ENCODE peak calls at places on chromosomes 4 and X, in eight cellular contexts. O is heart left ventricle, U is mammary epithelial cell, B is upper lobe of right lung, J is neural progenitor cell, S is GM12878, R is uterus, F is SK-N-SH. H is an unnamed sample.

GRCh38 chr4:15902741-15903140 is 35.8 kb downstream of the FGFBP1 start:
- DNase-seq in U (no peak), R (no peak), J (no peak), S (no peak), B (no peak), O (no peak), F (no peak), H (no peak)

GRCh38 chr4:52592287-52592686 is 66.8 kb downstream of the USP46 start:
- DNase-seq in U (no peak), B (no peak), O (no peak), J (no peak), R (no peak), S (no peak), F (no peak), H (no peak)

GRCh38 chr4:93730760-93731159 is 97.8 kb upstream of the ATOH1 start:
- DNase-seq in O (no peak), S (no peak), F (no peak), J (no peak), B (no peak), R (no peak), U (no peak), H (no peak)

GRCh38 chrX:110418220-110418856 is 59.7 kb downstream of the RTL9 start:
- DNase-seq in B (peak; percentile 60), F (peak; percentile 22), S (no peak), J (peak; percentile 59), U (no peak), O (no peak), R (peak; percentile 38), H (no peak)

GRCh38 chr4:157217708-157218107 is 2.8 kb upstream of the GRIA2 start:
- DNase-seq in R (no peak), U (no peak), F (peak; percentile 32), S (no peak), B (no peak), O (no peak), J (peak; percentile 35), H (no peak)

GRCh38 chr4:53589511-53589910 is 1.8 kb downstream of the LNX1 start:
- DNase-seq in B (no peak), U (no peak), R (no peak), J (no peak), F (no peak), S (no peak), O (no peak), H (no peak)

GRCh38 chr4:156976147-156976546 is 4.5 kb upstream of the PDGFC start:
- DNase-seq in B (no peak), R (no peak), F (no peak), O (no peak), J (no peak), S (no peak), U (peak; percentile 71), H (no peak)

GRCh38 chrX:131729295-131729694 is 185.4 kb downstream of the OR13H1 start:
- DNase-seq in F (peak; percentile 63), J (no peak), S (peak; percentile 88), B (no peak), U (peak; percentile 76), R (peak; percentile 85), O (no peak), H (peak; percentile 94)

GRCh38 chrX:73127700-73128241 is 48.5 kb upstream of the PABPC1L2A start:
- DNase-seq in R (peak; percentile 11), J (peak; percentile 3), F (no peak), B (peak; percentile 61), O (no peak), S (no peak), U (no peak), H (no peak)

GRCh38 chr4:41369680-41370079 is 113.0 kb downstream of the UCHL1 start:
- DNase-seq in S (no peak), U (no peak), F (no peak), J (no peak), R (no peak), O (peak; percentile 65), B (no peak), H (peak; percentile 59)

GRCh38 chr4:38672247-38673071 is 8.5 kb downstream of the KLF3 start:
- DNase-seq in F (peak; percentile 18), O (peak; percentile 34), S (no peak), J (peak; percentile 91), R (no peak), B (no peak), U (no peak), H (no peak)

GRCh38 chrX:101287402-101287801 is 3.7 kb downstream of the TAF7L start:
- DNase-seq in R (no peak), F (peak; percentile 51), B (no peak), S (peak; percentile 3), O (no peak), U (peak; percentile 25), J (peak; percentile 46), H (no peak)

GRCh38 chrX:119423631-119424030 is 24.5 kb downstream of the SLC25A43 start:
- DNase-seq in F (no peak), O (no peak), B (no peak), R (no peak), S (no peak), J (no peak), U (no peak), H (no peak)

DNA sequence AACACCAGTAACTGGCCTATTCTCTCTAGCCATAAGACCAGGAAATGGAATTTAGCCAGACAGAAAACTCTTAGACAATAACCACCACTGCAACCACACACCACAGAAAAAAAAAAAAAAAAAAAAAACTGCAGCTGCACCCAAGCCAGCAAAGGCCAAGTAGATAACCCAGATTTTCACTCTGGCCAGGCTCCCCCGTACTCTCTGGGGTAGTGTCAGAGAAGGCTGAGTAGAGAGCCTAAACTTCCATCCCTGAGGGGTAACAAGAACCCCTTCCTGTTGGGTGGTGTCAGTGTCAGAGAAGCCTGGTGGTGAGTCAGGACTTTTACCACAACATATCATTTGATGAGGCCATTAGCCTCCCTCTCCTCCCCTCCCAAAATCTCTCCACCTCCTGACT is 5.6 kb upstream of the DLG3 start:
- DNase-seq in J (no peak), B (no peak), S (no peak), U (no peak), F (no peak), O (no peak), R (no peak), H (no peak)
- H3K27me3 ChIP-seq in J (peaks cover 11% of the 10 kb centered on the region), B (no peaks in the 10 kb centered on the region), S (no peaks in the 10 kb centered on the region), U (no peaks in the 10 kb centered on the region), F (no peaks in the 10 kb centered on the region), O (no peaks in the 10 kb centered on the region), R (no peaks in the 10 kb centered on the region), H (no peaks in the 10 kb centered on the region)

GRCh38 chrX:154019061-154019621 is 561 bp downstream of the IRAK1 start:
- DNase-seq in B (peak; percentile 66), F (peak; percentile 66), J (peak; percentile 23), S (no peak), O (no peak), R (no peak), U (no peak), H (no peak)
- H3K27ac ChIP-seq in B (peak overlapping the region; percentile 81), F (peak overlapping the region; percentile 70), J (no peak overlapping the region), S (peak overlapping the region; percentile 82), O (peak overlapping the region; percentile 82), R (peak overlapping the region; percentile 85), U (peak overlapping the region; percentile 53), H (peak overlapping the region; percentile 7)

DNA sequence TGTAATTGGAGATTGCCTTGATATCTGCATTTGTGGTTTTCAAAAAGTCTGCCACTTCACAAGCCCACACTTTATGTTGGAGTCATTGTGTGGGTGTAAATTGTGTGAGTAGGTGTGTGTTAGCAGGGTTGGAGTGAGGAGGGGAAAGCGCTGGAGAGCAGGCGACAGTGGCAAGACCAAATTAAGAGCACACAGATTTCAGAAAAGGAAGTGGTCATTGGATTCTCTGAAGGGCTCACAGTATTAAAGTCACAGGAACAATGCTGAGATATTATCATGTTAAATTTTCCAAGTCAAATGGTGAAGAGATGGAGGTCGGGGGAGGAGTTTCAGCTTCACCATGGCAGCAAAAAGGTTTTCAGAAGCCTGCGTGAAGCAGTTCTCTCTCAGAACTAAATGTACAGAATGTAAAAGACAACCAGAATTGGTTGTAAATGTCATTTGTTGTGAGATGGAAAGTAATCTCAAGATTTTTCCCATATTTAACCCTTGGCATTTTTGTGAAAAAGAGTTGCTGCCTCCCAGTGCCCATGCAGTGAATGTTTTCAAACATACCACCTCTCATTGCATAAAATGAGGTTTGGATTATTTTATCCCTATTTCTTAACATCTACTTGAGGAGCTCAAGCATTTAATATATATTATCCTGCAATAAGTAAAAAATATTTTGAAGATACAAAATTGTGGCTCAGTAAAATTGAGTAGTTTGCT is 265.9 kb downstream of the ZNF674 start:
- DNase-seq in B (no peak), J (no peak), O (no peak), U (peak; percentile 14), F (no peak), R (no peak), S (no peak), H (no peak)
- TF ChIP-seq CTCF in B (no peak), J (no peak), O (no peak), U (peak; percentile 10), F (peak; percentile 43), R (no peak), S (no peak), H (no peak)

DNA sequence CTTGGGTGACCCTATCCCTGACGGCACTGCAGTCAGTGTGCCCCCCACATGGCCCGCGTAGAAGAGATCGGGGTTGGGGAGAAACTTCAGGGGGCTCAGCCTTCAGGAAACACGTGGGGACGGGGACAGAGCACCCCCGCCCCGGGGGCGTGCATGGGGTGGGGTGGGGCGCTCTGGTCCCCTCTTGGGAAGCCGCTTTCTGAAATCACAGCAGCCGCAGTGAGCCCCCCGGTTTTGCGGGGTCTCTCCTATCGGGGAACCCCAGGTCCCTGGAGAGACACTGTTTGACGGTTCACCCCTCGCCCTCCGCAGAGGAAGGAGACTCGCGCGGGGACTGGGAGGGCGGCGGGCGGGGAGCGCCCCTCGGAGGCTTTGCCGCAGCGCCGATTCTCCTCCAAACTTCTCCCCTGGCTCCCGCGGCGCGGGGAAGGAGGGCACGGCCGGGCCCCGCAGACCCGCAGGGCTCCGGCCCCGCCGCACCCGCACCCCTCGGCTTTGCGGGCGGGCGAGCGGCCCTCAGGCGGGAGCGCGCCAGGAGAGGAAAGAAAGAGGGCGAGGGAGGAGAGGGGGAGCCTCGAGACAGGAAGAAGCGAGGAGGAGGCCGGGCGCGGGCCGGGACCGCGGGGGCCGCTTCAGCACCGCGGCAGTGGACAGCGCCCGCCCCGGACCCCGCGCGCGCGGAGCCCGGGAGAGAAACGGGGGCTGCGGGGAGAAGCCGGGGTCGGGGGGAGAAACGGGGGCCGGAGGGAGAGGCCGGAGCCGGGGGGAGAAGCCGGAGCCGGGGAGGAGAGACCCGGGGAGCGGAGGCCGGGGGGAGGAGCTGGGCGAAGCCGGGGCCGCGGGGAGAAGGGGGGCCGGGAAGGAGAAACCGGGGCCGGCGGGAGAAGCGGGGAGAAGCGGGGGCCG is 613 bp downstream of the CPLX1 start:
- DNase-seq in B (peak; percentile 63), S (no peak), O (no peak), U (no peak), J (peak; percentile 79), F (no peak), R (no peak), H (no peak)
- H3K27me3 ChIP-seq in B (peaks cover 74% of the 10 kb centered on the region), S (peaks cover 12% of the 10 kb centered on the region), O (peaks cover 30% of the 10 kb centered on the region), U (peaks cover 34% of the 10 kb centered on the region), J (peaks cover 98% of the 10 kb centered on the region), F (peaks cover 26% of the 10 kb centered on the region), R (peaks cover 25% of the 10 kb centered on the region), H (no peaks in the 10 kb centered on the region)

DNA sequence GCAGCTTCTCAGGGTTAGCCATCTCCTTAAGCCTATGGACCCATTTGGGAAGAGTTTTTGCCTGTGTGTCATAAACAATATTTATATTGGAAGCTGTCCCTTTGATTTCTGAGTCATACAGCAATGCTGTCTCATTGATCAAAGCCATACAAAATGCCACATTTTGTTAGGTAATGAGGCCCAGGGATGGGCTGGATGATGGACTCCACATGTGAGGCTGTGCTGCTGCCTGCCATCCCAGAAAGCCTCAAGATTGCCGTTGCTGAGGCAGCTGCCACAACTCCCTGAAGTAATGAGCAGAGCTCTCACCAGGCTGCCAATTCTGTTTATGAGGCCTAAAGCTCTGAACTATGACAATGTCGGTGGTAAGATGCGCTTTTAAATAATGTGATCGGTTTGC is 12.2 kb upstream of the GJB1 start:
- DNase-seq in J (no peak), B (no peak), R (no peak), F (no peak), U (no peak), O (no peak), S (no peak), H (no peak)
- H3K27ac ChIP-seq in J (no peak overlapping the region), B (no peak overlapping the region), R (no peak overlapping the region), F (no peak overlapping the region), U (no peak overlapping the region), O (no peak overlapping the region), S (no peak overlapping the region), H (no peak overlapping the region)

H was measured in dorsolateral prefrontal cortex.